ENCODE peak calls at places on chromosomes 16 and 17, in nine cellular contexts. One of them, this sample, is unnamed. For H3K27me3 and H3K9me3, the result is how much of the 10 kb centered on the place peaks cover.

GRCh38 chr17:77897741-77898301 is 60.7 kb upstream of the TNRC6C start:
- DNase-seq in aorta: peak
- DNase-seq in GM23248: no peak
- DNase-seq in cardiac muscle cell: no peak
- DNase-seq in fibroblast of lung: no peak
- DNase-seq in colonic mucosa: no peak
- DNase-seq in heart right ventricle: no peak
- DNase-seq in body of pancreas: no peak
- DNase-seq in naive thymus-derived CD4-positive, alpha-beta T cell: no peak
- DNase-seq in this sample: no peak

GRCh38 chr17:395179-395578 is 42.6 kb upstream of the RPH3AL start:
- DNase-seq in aorta: no peak
- DNase-seq in GM23248: no peak
- DNase-seq in cardiac muscle cell: no peak
- DNase-seq in fibroblast of lung: no peak
- DNase-seq in colonic mucosa: no peak
- DNase-seq in heart right ventricle: no peak
- DNase-seq in body of pancreas: no peak
- DNase-seq in naive thymus-derived CD4-positive, alpha-beta T cell: no peak
- DNase-seq in this sample: no peak

GRCh38 chr17:40547079-40547784 is 18.0 kb downstream of the CCR7 start:
- DNase-seq in aorta: no peak
- DNase-seq in GM23248: no peak
- DNase-seq in cardiac muscle cell: no peak
- DNase-seq in fibroblast of lung: no peak
- DNase-seq in colonic mucosa: no peak
- DNase-seq in heart right ventricle: no peak
- DNase-seq in body of pancreas: peak
- DNase-seq in naive thymus-derived CD4-positive, alpha-beta T cell: peak
- DNase-seq in this sample: peak

GRCh38 chr16:12498077-12498476 is 305.6 kb downstream of the CPPED1 start:
- DNase-seq in aorta: peak
- DNase-seq in GM23248: no peak
- DNase-seq in cardiac muscle cell: no peak
- DNase-seq in fibroblast of lung: no peak
- DNase-seq in colonic mucosa: no peak
- DNase-seq in heart right ventricle: no peak
- DNase-seq in body of pancreas: no peak
- DNase-seq in naive thymus-derived CD4-positive, alpha-beta T cell: no peak
- DNase-seq in this sample: no peak

GRCh38 chr17:43846221-43846712 is 709 bp upstream of the CD300LG start:
- DNase-seq in aorta: peak
- DNase-seq in GM23248: peak
- DNase-seq in cardiac muscle cell: peak
- DNase-seq in fibroblast of lung: peak
- DNase-seq in colonic mucosa: peak
- DNase-seq in heart right ventricle: peak
- DNase-seq in body of pancreas: peak
- DNase-seq in naive thymus-derived CD4-positive, alpha-beta T cell: peak
- DNase-seq in this sample: peak

GRCh38 chr17:83203073-83203471 is 123.7 kb downstream of the METRNL start:
- DNase-seq in aorta: peak
- DNase-seq in GM23248: peak
- DNase-seq in cardiac muscle cell: no peak
- DNase-seq in fibroblast of lung: peak
- DNase-seq in colonic mucosa: peak
- DNase-seq in heart right ventricle: peak
- DNase-seq in body of pancreas: no peak
- DNase-seq in naive thymus-derived CD4-positive, alpha-beta T cell: no peak
- DNase-seq in this sample: peak

GRCh38 chr16:84138824-84139627 is 6.0 kb downstream of the HSDL1 start:
- DNase-seq in aorta: no peak
- DNase-seq in GM23248: peak
- DNase-seq in cardiac muscle cell: peak
- DNase-seq in fibroblast of lung: peak
- DNase-seq in colonic mucosa: no peak
- DNase-seq in heart right ventricle: no peak
- DNase-seq in body of pancreas: no peak
- DNase-seq in naive thymus-derived CD4-positive, alpha-beta T cell: no peak
- DNase-seq in this sample: no peak

GRCh38 chr16:2154533-2155090 is 970 bp upstream of the TRAF7 start:
- DNase-seq in aorta: no peak
- DNase-seq in GM23248: peak
- DNase-seq in cardiac muscle cell: no peak
- DNase-seq in fibroblast of lung: no peak
- DNase-seq in colonic mucosa: peak
- DNase-seq in heart right ventricle: no peak
- DNase-seq in body of pancreas: peak
- DNase-seq in naive thymus-derived CD4-positive, alpha-beta T cell: no peak
- DNase-seq in this sample: no peak

GRCh38 chr17:63497708-63498483 is 21.0 kb downstream of the ACE start:
- DNase-seq in aorta: no peak
- DNase-seq in GM23248: no peak
- DNase-seq in cardiac muscle cell: peak
- DNase-seq in fibroblast of lung: peak
- DNase-seq in colonic mucosa: no peak
- DNase-seq in heart right ventricle: no peak
- DNase-seq in body of pancreas: no peak
- DNase-seq in naive thymus-derived CD4-positive, alpha-beta T cell: no peak
- DNase-seq in this sample: no peak

DNA sequence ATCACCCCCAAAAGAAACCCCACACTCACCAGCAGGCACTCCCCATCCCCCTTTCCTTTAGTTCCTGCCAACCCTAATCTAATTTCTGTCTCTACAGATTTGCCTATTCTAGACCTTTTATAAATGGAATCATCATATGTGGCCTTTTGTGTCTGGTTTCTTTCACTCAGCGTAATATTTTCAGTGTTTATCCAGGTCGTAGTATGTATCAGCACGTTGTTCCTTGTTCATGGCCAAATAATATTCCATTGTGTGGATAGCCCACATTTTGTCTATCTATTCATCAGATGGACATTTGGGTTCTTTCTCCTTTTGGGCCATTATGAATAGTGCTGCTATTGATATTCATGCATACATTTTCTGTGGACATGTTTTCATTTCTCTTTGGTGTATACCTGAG is 73.6 kb downstream of the OR1D5 start:
- DNase-seq in aorta: no peak
- DNase-seq in GM23248: no peak
- DNase-seq in cardiac muscle cell: no peak
- DNase-seq in fibroblast of lung: no peak
- DNase-seq in colonic mucosa: no peak
- DNase-seq in heart right ventricle: no peak
- DNase-seq in body of pancreas: no peak
- DNase-seq in naive thymus-derived CD4-positive, alpha-beta T cell: no peak
- DNase-seq in this sample: no peak
- H3K27me3 ChIP-seq in aorta: under half
- H3K27me3 ChIP-seq in GM23248: under half
- H3K27me3 ChIP-seq in cardiac muscle cell: under half
- H3K27me3 ChIP-seq in fibroblast of lung: under half
- H3K27me3 ChIP-seq in colonic mucosa: under half
- H3K27me3 ChIP-seq in heart right ventricle: under half
- H3K27me3 ChIP-seq in body of pancreas: under half
- H3K27me3 ChIP-seq in naive thymus-derived CD4-positive, alpha-beta T cell: under half
- H3K27me3 ChIP-seq in this sample: under half

DNA sequence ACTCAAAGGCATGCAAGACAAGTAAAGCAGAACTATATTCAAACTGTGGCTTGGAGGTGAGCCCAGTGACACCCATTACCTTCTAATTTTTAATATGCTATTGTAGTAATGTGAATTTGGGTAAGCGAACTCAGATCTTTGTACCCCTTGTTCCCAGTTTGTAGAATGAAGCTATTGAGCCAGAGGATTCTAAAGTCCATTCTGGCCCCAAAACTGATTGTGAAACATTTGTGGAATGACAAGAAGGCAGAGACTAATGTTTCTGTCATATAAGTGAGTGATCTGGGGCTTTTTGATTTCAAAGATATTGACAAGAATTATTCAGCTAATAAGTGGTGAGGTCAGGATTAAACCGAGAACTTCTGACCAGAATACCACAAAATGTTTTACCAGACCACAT is 283.8 kb upstream of the CA10 start:
- DNase-seq in aorta: no peak
- DNase-seq in GM23248: no peak
- DNase-seq in cardiac muscle cell: no peak
- DNase-seq in fibroblast of lung: no peak
- DNase-seq in colonic mucosa: no peak
- DNase-seq in heart right ventricle: no peak
- DNase-seq in body of pancreas: no peak
- DNase-seq in naive thymus-derived CD4-positive, alpha-beta T cell: no peak
- DNase-seq in this sample: no peak
- H3K9me3 ChIP-seq in aorta: under half
- H3K9me3 ChIP-seq in GM23248: under half
- H3K9me3 ChIP-seq in cardiac muscle cell: under half
- H3K9me3 ChIP-seq in fibroblast of lung: under half
- H3K9me3 ChIP-seq in colonic mucosa: under half
- H3K9me3 ChIP-seq in heart right ventricle: under half
- H3K9me3 ChIP-seq in body of pancreas: under half
- H3K9me3 ChIP-seq in naive thymus-derived CD4-positive, alpha-beta T cell: under half
- H3K9me3 ChIP-seq in this sample: under half

DNA sequence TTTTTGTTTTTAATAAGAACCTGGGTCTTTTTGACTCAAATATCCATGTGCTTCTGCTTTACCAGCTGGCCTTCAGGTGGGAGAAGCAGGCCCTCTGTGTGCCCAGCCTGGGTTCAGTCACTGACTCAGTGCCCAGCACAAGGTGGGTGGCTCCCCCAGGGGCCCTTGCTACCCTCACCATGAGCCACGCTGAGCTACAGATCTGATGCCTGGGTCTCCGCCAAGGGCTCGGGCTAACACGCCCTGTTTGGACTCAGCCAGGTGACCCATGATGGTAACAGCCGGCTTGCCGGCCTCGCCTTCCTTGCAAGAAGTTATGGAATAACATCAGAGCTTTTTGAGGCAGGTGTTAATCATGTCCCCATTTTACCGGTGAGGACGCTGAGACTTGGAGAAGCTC is 109.5 kb upstream of the NLRP1 start:
- DNase-seq in aorta: no peak
- DNase-seq in GM23248: no peak
- DNase-seq in cardiac muscle cell: no peak
- DNase-seq in fibroblast of lung: no peak
- DNase-seq in colonic mucosa: no peak
- DNase-seq in heart right ventricle: no peak
- DNase-seq in body of pancreas: no peak
- DNase-seq in naive thymus-derived CD4-positive, alpha-beta T cell: no peak
- DNase-seq in this sample: no peak
- H3K27me3 ChIP-seq in aorta: under half
- H3K27me3 ChIP-seq in GM23248: under half
- H3K27me3 ChIP-seq in cardiac muscle cell: under half
- H3K27me3 ChIP-seq in fibroblast of lung: under half
- H3K27me3 ChIP-seq in colonic mucosa: under half
- H3K27me3 ChIP-seq in heart right ventricle: under half
- H3K27me3 ChIP-seq in body of pancreas: under half
- H3K27me3 ChIP-seq in naive thymus-derived CD4-positive, alpha-beta T cell: under half
- H3K27me3 ChIP-seq in this sample: under half

DNA sequence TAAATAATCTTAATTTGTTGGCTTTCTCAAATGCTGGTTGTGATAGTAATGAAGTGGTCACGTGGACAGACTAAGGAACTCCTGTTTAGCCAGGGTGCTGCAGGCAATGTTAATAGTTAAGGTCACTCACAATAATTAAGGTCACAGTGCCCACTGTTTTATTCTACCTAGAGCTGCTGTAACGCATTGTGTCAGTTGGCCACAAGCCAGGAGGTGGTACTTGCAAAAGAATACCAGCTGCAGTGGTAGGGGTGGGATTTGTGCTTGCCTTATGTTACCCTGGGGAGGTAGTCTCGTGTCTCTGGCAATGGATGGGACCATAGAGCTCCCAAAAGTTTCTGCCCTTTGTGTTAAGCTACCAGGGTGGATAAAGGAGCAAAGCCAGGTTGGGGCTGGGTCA is 969.1 kb upstream of the CDH8 start:
- DNase-seq in aorta: no peak
- DNase-seq in GM23248: no peak
- DNase-seq in cardiac muscle cell: no peak
- DNase-seq in fibroblast of lung: no peak
- DNase-seq in colonic mucosa: no peak
- DNase-seq in heart right ventricle: no peak
- DNase-seq in body of pancreas: no peak
- DNase-seq in naive thymus-derived CD4-positive, alpha-beta T cell: no peak
- DNase-seq in this sample: no peak
- H3K9me3 ChIP-seq in aorta: under half
- H3K9me3 ChIP-seq in GM23248: under half
- H3K9me3 ChIP-seq in cardiac muscle cell: under half
- H3K9me3 ChIP-seq in fibroblast of lung: under half
- H3K9me3 ChIP-seq in colonic mucosa: under half
- H3K9me3 ChIP-seq in heart right ventricle: under half
- H3K9me3 ChIP-seq in body of pancreas: under half
- H3K9me3 ChIP-seq in naive thymus-derived CD4-positive, alpha-beta T cell: under half
- H3K9me3 ChIP-seq in this sample: half or more